ENCODE peak calls at places on chromosomes 3 and 15, in five cellular contexts. T is ovary, A is endothelial cell of umbilical vein, O is uterus, Q is transverse colon. Y is an unnamed sample.

GRCh38 chr3:9014189-9014588 is 50.9 kb upstream of the RAD18 start:
- DNase-seq in T (no peak), A (no peak), O (no peak), Q (no peak), Y (no peak)

GRCh38 chr3:94694894-94695293 is 632.0 kb downstream of the NSUN3 start:
- DNase-seq in T (no peak), A (no peak), O (no peak), Q (no peak), Y (no peak)

GRCh38 chr15:63474810-63475316 is 29.5 kb upstream of the USP3 start:
- DNase-seq in T (no peak), A (no peak), O (no peak), Q (peak; percentile 67), Y (no peak)

GRCh38 chr3:167852216-167852615 is 116.7 kb downstream of the SERPINI1 start:
- DNase-seq in T (no peak), A (no peak), O (no peak), Q (no peak), Y (no peak)

GRCh38 chr3:58074126-58074715 is 66.0 kb downstream of the FLNB start:
- DNase-seq in T (no peak), A (no peak), O (no peak), Q (no peak), Y (no peak)

GRCh38 chr15:70788114-70789049 is 25.0 kb upstream of the UACA start:
- DNase-seq in T (no peak), A (no peak), O (no peak), Q (no peak), Y (no peak)

GRCh38 chr3:160129459-160130061 is 95.7 kb upstream of the C3orf80 start:
- DNase-seq in T (no peak), A (peak; percentile 95), O (no peak), Q (no peak), Y (peak; percentile 38)

GRCh38 chr3:13563321-13563720 is 14.4 kb downstream of the FBLN2 start:
- DNase-seq in T (no peak), A (no peak), O (no peak), Q (no peak), Y (no peak)

GRCh38 chr15:90667063-90667754 is 49.9 kb upstream of the BLM start:
- DNase-seq in T (no peak), A (no peak), O (no peak), Q (no peak), Y (no peak)

GRCh38 chr15:58921267-58921666 is 12.2 kb downstream of the SLTM start:
- DNase-seq in T (no peak), A (no peak), O (no peak), Q (no peak), Y (no peak)

GRCh38 chr15:88621789-88622604 is 857 bp downstream of the AEN start:
- DNase-seq in T (no peak), A (peak; percentile 40), O (no peak), Q (peak; percentile 52), Y (no peak)

GRCh38 chr3:113079532-113079931 is 88.7 kb downstream of the GTPBP8 start:
- DNase-seq in T (no peak), A (no peak), O (no peak), Q (no peak), Y (no peak)

GRCh38 chr3:160134964-160135363 is 90.3 kb upstream of the C3orf80 start:
- DNase-seq in T (no peak), A (no peak), O (no peak), Q (no peak), Y (no peak)

GRCh38 chr3:13240928-13241618 is 167.8 kb upstream of the IQSEC1 start:
- DNase-seq in T (no peak), A (no peak), O (no peak), Q (no peak), Y (no peak)

GRCh38 chr3:169344465-169344864 is 319.0 kb downstream of the MECOM start:
- DNase-seq in T (no peak), A (no peak), O (no peak), Q (no peak), Y (no peak)

GRCh38 chr3:159637895-159638542 is 350.6 kb upstream of the IL12A start:
- DNase-seq in T (no peak), A (no peak), O (no peak), Q (no peak), Y (no peak)

GRCh38 chr3:111493276-111493675 is 48.7 kb upstream of the CD96 start:
- DNase-seq in T (no peak), A (no peak), O (no peak), Q (no peak), Y (no peak)

GRCh38 chr15:68187559-68187958 is 17.6 kb downstream of the CALML4 start:
- DNase-seq in T (peak; percentile 69), A (peak; percentile 67), O (peak; percentile 67), Q (peak; percentile 72), Y (no peak)

GRCh38 chr15:96125681-96126080 is 204.8 kb upstream of the NR2F2 start:
- DNase-seq in T (no peak), A (no peak), O (no peak), Q (no peak), Y (no peak)

GRCh38 chr15:35673093-35673573 is 127.2 kb upstream of the DPH6 start:
- DNase-seq in T (no peak), A (peak; percentile 87), O (no peak), Q (no peak), Y (no peak)

GRCh38 chr3:153624310-153625030 is 462.4 kb downstream of the RAP2B start:
- DNase-seq in T (no peak), A (peak; percentile 65), O (no peak), Q (no peak), Y (no peak)

GRCh38 chr15:75929799-75930565 is 26.3 kb downstream of the FBXO22 start:
- DNase-seq in T (no peak), A (peak; percentile 50), O (no peak), Q (no peak), Y (no peak)

GRCh38 chr3:128420289-128420688 is 46.4 kb downstream of the DNAJB8 start:
- DNase-seq in T (no peak), A (no peak), O (no peak), Q (no peak), Y (no peak)

GRCh38 chr15:83585770-83586169 is 68.2 kb upstream of the ADAMTSL3 start:
- DNase-seq in T (no peak), A (no peak), O (no peak), Q (no peak), Y (no peak)

GRCh38 chr3:186247821-186248814 is 113.9 kb downstream of the DGKG start:
- DNase-seq in T (no peak), A (no peak), O (no peak), Q (no peak), Y (no peak)

GRCh38 chr3:189307963-189308362 is 136.2 kb downstream of the TPRG1 start:
- DNase-seq in T (no peak), A (no peak), O (no peak), Q (no peak), Y (no peak)
- TF ChIP-seq POLR2A in T (no peak), A (no peak), O (no peak), Q (no peak), Y (no peak)

DNA sequence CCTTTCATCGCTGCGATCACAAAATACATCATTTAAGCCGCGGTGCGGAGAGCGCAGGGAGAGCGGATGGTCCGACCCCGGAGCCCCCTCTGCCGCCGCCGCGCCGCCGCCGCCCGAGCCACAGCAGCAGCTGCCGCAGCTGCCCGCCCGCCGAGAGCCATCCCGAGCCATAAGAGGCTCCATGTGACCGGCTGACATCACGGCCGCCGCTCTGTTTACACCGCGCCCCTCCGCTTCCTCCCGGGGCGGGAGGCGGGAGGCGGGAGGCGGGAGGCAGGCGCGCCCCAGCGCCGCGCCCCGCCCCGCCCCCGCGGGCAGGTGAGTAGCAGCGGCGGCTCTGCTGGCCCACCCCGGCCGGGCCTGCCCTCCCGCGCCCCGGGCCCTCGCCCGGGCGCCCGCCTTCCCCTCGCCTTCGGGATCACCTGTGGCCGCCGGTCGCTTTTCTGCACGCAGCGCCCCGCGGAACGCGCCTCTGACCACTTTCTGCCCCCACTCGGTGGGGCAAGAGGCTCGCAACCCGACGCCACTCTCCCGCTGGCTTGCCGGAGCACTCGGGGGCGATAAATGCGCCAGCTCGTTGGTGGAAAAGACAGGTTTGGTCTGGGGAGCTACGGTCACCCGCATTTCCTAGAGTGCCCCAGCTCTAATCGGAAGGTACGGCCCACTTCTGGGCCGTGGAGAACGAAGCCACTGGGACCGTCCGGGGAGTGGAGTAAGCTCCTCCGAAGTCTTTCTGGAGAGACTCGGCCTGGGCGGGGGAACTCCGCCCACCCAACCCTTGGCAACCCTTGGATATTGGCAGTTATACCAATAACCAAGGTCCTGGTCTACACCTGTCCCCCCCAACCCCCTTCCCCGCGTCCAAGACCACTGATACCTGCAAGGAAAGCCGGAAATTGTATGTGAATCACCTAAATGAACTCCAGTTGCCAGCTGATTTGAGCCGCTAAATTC is 113.7 kb upstream of the ICE2 start:
- DNase-seq in T (peak; percentile 88), A (peak; percentile 74), O (peak; percentile 82), Q (peak; percentile 90), Y (peak; percentile 45)
- TF ChIP-seq POLR2A in T (peak; percentile 57), A (no peak), O (peak; percentile 80), Q (peak; percentile 69), Y (no peak)

GRCh38 chr3:69786854-69787253 is 47.6 kb downstream of the MITF start:
- DNase-seq in T (no peak), A (no peak), O (no peak), Q (no peak), Y (no peak)

GRCh38 chr3:69791111-69791510 is 51.8 kb downstream of the MITF start:
- DNase-seq in T (peak; percentile 86), A (no peak), O (peak; percentile 84), Q (peak; percentile 48), Y (no peak)

GRCh38 chr3:69787436-69788168 is 48.3 kb downstream of the MITF start:
- DNase-seq in T (no peak), A (peak; percentile 75), O (no peak), Q (no peak), Y (no peak)

GRCh38 chr3:69791919-69792399 is 52.7 kb downstream of the MITF start:
- DNase-seq in T (no peak), A (peak; percentile 79), O (no peak), Q (no peak), Y (no peak)
- TF ChIP-seq POLR2A in T (no peak), A (no peak), O (no peak), Q (no peak), Y (no peak)

GRCh38 chr15:57528940-57529565 is 62.7 kb upstream of the MYZAP start:
- DNase-seq in T (no peak), A (no peak), O (no peak), Q (no peak), Y (no peak)

GRCh38 chr15:57529748-57530147 is 62.0 kb upstream of the MYZAP start:
- DNase-seq in T (no peak), A (no peak), O (no peak), Q (no peak), Y (no peak)

GRCh38 chr15:57534279-57534678 is 57.4 kb upstream of the MYZAP start:
- DNase-seq in T (no peak), A (peak; percentile 31), O (no peak), Q (no peak), Y (no peak)

GRCh38 chr15:57537072-57537471 is 54.6 kb upstream of the MYZAP start:
- DNase-seq in T (no peak), A (peak; percentile 70), O (peak; percentile 53), Q (no peak), Y (peak; percentile 54)

DNA sequence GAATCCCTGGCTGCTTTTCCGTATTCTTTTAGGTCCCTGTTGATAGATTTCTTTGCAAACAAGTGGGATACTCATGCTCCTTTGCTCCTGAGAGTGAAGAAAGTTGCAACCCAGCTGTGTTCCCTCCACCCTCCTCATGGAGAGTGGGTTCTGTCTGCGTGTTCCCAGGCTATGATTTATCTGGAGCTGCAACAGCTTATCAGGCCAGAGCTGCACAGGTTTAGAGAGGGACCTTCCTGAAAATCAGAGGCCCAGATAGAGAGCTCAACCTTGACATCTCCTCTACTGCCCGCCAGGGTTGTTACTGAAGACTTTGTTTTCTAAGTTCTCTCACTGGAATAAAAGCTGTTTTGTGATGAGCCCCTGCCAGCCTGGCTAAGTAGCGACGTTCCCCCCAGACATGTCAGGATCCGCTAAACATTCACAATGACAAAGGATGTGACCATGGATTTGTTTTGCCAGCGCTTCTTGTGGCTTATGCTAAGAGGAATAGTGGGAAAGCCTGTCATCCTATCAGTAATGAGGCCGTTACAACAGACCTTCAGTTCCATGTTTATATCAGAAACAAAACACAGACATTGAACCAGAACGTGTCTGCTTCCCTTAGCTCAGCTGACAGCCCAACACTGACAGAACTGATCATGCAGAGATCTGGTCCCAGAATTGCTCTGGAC is 58.5 kb upstream of the MYZAP start:
- DNase-seq in T (no peak), A (no peak), O (no peak), Q (no peak), Y (no peak)
- TF ChIP-seq POLR2A in T (no peak), A (no peak), O (no peak), Q (no peak), Y (no peak)

Y was measured in H54.